ENCODE peak calls at places on chromosomes 7 and 10, in five cellular contexts. M is transverse colon, Y is breast epithelium, H is IMR-90, D is HepG2. E is an unnamed sample.

GRCh38 chr7:80699656-80700318 is 61.3 kb downstream of the CD36 start:
- DNase-seq in H (peak; percentile 44), D (no peak), M (no peak), Y (no peak), E (no peak)

GRCh38 chr7:2736411-2736914 is 48.5 kb downstream of the AMZ1 start:
- DNase-seq in H (no peak), D (no peak), M (no peak), Y (no peak), E (peak; percentile 9)

GRCh38 chr10:121597504-121598241 is 571 bp downstream of the FGFR2 start:
- DNase-seq in Y (no peak), H (no peak), M (peak; percentile 20), D (no peak), E (no peak)

GRCh38 chr7:15747187-15748111 is 61.0 kb upstream of the MEOX2 start:
- DNase-seq in M (no peak), Y (no peak), H (no peak), D (no peak), E (no peak)

GRCh38 chr7:95199779-95200558 is 124.4 kb downstream of the PON1 start:
- DNase-seq in M (peak; percentile 17), H (peak; percentile 33), Y (peak; percentile 24), D (peak; percentile 49), E (peak; percentile 17)

GRCh38 chr7:88095-88926 is 104.1 kb upstream of the FAM20C start:
- DNase-seq in Y (no peak), M (no peak), H (no peak), D (no peak), E (no peak)

GRCh38 chr10:47038881-47039557 is 127.8 kb downstream of the PTPN20 start:
- DNase-seq in D (no peak), Y (no peak), M (no peak), H (no peak), E (no peak)

GRCh38 chr7:27178366-27178765 is 4.2 kb upstream of the HOXA10 start:
- DNase-seq in D (no peak), H (no peak), Y (no peak), M (peak; percentile 20), E (peak; percentile 68)

GRCh38 chr10:82572686-82573226 is 697.8 kb downstream of the NRG3 start:
- DNase-seq in D (no peak), M (no peak), H (no peak), Y (no peak), E (no peak)

GRCh38 chr7:107077699-107078516 is 33.4 kb downstream of the PRKAR2B start:
- DNase-seq in H (no peak), M (no peak), D (no peak), Y (no peak), E (no peak)

GRCh38 chr7:140397784-140398750 is at the start of gene SLC37A3:
- DNase-seq in Y (peak; percentile 81), M (peak; percentile 92), D (peak; percentile 67), H (peak; percentile 72), E (peak; percentile 76)

GRCh38 chr7:18860226-18860625 is 257.2 kb downstream of the TWIST1 start:
- DNase-seq in D (no peak), M (no peak), Y (no peak), H (no peak), E (no peak)

GRCh38 chr7:49852619-49853462 is 79.4 kb downstream of the VWC2 start:
- DNase-seq in Y (no peak), D (peak; percentile 39), M (peak; percentile 24), H (peak; percentile 12), E (no peak)

GRCh38 chr7:29045258-29046095 is 87.3 kb upstream of the TRIL start:
- DNase-seq in M (no peak), D (no peak), H (no peak), Y (no peak), E (no peak)

GRCh38 chr7:158017226-158018060 is 570.2 kb downstream of the PTPRN2 start:
- DNase-seq in Y (no peak), H (no peak), M (no peak), D (no peak), E (no peak)

GRCh38 chr7:54330216-54330800 is 211.9 kb upstream of the VSTM2A start:
- DNase-seq in Y (no peak), M (no peak), D (no peak), H (no peak), E (no peak)

GRCh38 chr10:45374451-45375052 is 536 bp downstream of the ALOX5 start:
- DNase-seq in H (no peak), M (no peak), Y (no peak), D (no peak), E (no peak)

GRCh38 chr7:28068811-28069216 is 111.8 kb downstream of the JAZF1 start:
- DNase-seq in M (no peak), D (no peak), Y (no peak), H (peak; percentile 64), E (no peak)

GRCh38 chr7:124720195-124720594 is 45.4 kb downstream of the GPR37 start:
- DNase-seq in Y (no peak), H (peak; percentile 92), D (peak; percentile 40), M (no peak), E (no peak)

GRCh38 chr10:103394180-103394579 is 2.1 kb downstream of the ATP5MK start:
- DNase-seq in D (no peak), M (no peak), Y (no peak), H (no peak), E (no peak)

GRCh38 chr10:78672898-78673297 is 395.9 kb upstream of the ZMIZ1 start:
- DNase-seq in M (no peak), D (no peak), Y (no peak), H (peak; percentile 69), E (no peak)

GRCh38 chr7:3266240-3266639 is 34.8 kb upstream of the SDK1 start:
- DNase-seq in H (no peak), M (no peak), Y (no peak), D (no peak), E (no peak)

GRCh38 chr10:97020452-97021400 is 165.0 kb downstream of the SLIT1 start:
- DNase-seq in M (no peak), Y (no peak), H (no peak), D (no peak), E (peak; percentile 33)

DNA sequence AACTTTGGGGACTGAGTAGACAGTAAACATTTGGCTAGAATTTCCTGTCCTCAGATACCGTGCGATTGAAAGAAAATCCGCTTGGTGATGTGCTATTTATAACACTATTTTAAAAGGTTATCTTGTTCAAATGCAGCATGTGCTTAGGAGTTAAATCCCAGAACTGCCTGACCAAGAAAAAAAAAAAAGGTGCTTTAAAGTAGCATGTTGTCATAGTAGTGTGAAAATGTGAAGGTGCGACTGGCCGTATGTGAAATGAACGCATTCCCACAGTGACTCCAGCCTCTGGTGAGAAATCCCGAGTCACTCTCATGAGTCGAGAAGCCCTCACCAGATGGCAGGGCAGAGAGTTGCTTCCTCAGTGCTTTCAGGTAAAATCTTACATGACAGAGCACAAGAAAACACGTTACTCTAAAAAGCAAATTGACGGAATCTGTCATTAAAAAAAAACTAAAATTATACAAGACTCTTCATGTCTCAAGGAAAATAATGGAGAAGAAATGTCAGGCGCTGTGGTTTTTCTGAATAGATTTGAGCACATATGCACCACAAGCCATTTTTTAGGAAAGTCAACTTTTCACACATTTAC is 18.4 kb upstream of the KLF6 start:
- DNase-seq in Y (no peak), M (no peak), D (no peak), H (peak; percentile 55), E (no peak)
- H3K4me3 ChIP-seq in Y (no peak overlapping the region), M (no peak overlapping the region), D (no peak overlapping the region), H (no peak overlapping the region), E (no peak overlapping the region)

DNA sequence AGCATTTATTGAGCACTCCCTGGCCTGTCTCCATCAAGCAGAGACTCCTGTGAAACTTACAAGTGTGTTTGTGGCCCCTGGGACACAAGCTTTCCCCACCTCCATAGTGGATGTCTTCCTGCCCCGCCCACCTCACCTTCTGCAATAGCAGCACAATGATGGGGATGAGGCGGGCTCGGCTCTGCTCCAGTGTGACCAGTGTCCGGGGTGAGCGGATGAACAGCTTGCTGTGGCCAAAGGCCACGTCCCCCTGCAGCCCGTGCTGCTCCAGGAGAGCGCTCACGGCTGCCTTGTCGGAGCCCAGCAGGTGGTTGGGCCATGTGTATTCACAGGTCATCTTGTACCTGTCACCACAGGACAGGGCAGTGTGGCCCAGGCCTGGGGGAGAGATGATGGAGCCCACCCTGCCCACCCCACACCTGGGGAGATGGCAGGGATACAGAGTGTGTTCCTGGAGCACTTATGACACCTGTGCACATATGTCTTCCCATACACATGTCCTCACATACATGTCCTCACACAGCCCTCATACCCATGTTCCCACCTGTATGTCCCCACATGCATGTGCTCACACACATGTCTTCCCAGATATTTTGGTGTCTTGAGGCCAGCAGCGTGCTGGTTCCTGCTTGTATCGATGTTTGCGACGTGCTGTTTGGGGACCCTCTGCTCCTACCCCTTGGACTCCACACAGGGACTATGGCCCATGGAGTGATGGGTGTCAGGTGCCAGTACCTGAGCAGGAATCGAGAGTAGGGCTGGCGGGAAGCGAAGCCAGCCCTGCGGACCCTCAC is 12.7 kb downstream of the MYO1G start:
- DNase-seq in H (no peak), M (no peak), Y (no peak), D (no peak), E (no peak)
- TF ChIP-seq POLR2A in H (no peak), M (no peak), Y (no peak), D (no peak), E (no peak)

DNA sequence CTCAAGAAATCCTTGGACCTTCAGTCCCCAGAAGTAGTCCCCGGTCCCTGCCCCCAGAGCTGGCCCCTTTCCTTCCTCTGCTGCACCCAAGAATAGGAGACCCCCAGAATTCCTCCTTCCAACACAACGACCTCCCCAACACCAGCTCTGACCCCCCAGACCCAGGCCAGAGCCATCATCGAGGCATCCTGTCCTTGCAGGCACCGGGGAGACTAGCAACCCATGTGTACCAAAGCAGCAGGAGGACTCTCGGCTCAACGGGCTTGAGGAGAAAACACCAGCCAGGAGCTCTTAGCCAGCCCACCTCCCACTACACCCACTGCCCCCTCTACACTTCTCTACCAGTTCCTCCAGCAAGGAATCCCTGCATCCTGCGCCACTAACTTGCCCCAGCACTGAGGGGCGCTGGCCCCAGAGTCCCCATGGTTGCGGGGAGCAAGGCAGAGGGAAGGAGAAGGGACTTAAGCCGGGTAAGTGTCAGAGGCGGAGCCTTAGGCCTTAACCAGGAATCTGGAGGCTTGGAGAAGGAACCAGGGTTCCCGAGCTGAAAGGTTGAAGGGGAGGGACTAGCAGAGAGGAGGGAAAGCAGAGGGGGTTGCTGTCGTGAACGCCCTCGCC is 3.9 kb downstream of the GRID1 start:
- DNase-seq in D (no peak), M (peak; percentile 4), H (no peak), Y (no peak), E (peak; percentile 2)
- H3K4me3 ChIP-seq in D (no peak overlapping the region), M (no peak overlapping the region), H (no peak overlapping the region), Y (peak overlapping the region; percentile 43), E (peak overlapping the region; percentile 17)

DNA sequence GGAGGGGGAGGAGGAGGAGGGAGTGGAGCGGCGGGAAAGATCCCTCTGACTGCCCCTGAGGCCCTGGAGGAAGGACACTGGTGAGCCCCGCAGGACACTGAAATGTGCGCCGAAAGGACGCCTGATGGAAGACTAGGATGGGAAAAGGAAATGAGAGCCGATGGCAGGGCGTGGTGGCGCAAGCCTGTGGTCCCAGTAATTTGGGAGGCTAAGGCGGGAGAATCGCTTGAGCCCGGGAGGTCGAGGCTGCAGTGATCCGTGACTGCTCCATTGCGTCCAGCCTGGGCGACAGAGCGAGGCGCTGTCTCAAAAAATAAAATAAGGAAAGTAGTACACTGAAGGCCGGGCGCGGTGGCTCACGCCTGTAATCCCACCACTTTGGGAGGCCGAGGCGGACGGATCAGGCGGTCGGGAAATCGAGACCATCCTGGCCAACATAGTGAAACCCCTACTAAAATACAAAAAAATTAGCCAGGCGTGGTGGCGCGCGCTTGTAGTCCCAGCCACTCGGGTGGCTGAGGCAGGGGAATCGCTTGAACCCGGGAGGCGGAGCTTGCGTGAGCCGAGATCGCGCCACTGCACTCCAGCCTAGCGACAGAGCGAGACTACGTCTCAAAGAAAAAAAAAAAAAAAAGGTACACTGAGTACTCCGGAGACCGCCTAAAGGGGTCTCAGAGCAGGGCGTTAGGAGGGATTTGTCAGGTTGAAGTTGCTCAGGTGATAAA is 561 bp upstream of the HNRNPF start:
- DNase-seq in D (no peak), Y (no peak), H (no peak), M (peak; percentile 69), E (peak; percentile 29)
- TF ChIP-seq POLR2A in D (peak; percentile 36), Y (no peak), H (no peak), M (peak; percentile 68), E (no peak)